ENCODE peak calls at places on chromosomes 3 and 15, in five cellular contexts. One of them, this sample, is unnamed.

GRCh38 chr3:24259901-24260512 is 234.6 kb downstream of the THRB start:
- DNase-seq in thyroid gland: no peak
- DNase-seq in foreskin keratinocyte: no peak
- DNase-seq in NB4: no peak
- DNase-seq in left ventricle myocardium inferior: no peak
- DNase-seq in this sample: no peak

GRCh38 chr15:90209591-90209990 is 8.5 kb downstream of the SEMA4B start:
- DNase-seq in thyroid gland: no peak
- DNase-seq in foreskin keratinocyte: no peak
- DNase-seq in NB4: no peak
- DNase-seq in left ventricle myocardium inferior: no peak
- DNase-seq in this sample: no peak

GRCh38 chr3:116005404-116005803 is 382.1 kb downstream of the GAP43 start:
- DNase-seq in thyroid gland: no peak
- DNase-seq in foreskin keratinocyte: peak
- DNase-seq in NB4: no peak
- DNase-seq in left ventricle myocardium inferior: peak
- DNase-seq in this sample: no peak

GRCh38 chr3:134694946-134695543 is 44.2 kb upstream of the KY start:
- DNase-seq in thyroid gland: no peak
- DNase-seq in foreskin keratinocyte: peak
- DNase-seq in NB4: no peak
- DNase-seq in left ventricle myocardium inferior: no peak
- DNase-seq in this sample: no peak

GRCh38 chr15:99305761-99306505 is 54.7 kb downstream of the LRRC28 start:
- DNase-seq in thyroid gland: peak
- DNase-seq in foreskin keratinocyte: peak
- DNase-seq in NB4: no peak
- DNase-seq in left ventricle myocardium inferior: peak
- DNase-seq in this sample: no peak

GRCh38 chr15:66253643-66254363 is at the start of gene MEGF11:
- DNase-seq in thyroid gland: peak
- DNase-seq in foreskin keratinocyte: no peak
- DNase-seq in NB4: peak
- DNase-seq in left ventricle myocardium inferior: peak
- DNase-seq in this sample: peak

GRCh38 chr15:53573091-53573490 is 186.4 kb downstream of the WDR72 start:
- DNase-seq in thyroid gland: no peak
- DNase-seq in foreskin keratinocyte: no peak
- DNase-seq in NB4: no peak
- DNase-seq in left ventricle myocardium inferior: no peak
- DNase-seq in this sample: no peak

GRCh38 chr15:91908401-91908800 is 54.9 kb downstream of the SLCO3A1 start:
- DNase-seq in thyroid gland: no peak
- DNase-seq in foreskin keratinocyte: peak
- DNase-seq in NB4: peak
- DNase-seq in left ventricle myocardium inferior: no peak
- DNase-seq in this sample: no peak

GRCh38 chr3:69776926-69777581 is 37.8 kb downstream of the MITF start:
- DNase-seq in thyroid gland: no peak
- DNase-seq in foreskin keratinocyte: no peak
- DNase-seq in NB4: peak
- DNase-seq in left ventricle myocardium inferior: no peak
- DNase-seq in this sample: no peak

GRCh38 chr3:17741621-17742091 is 775 bp downstream of the TBC1D5 start:
- DNase-seq in thyroid gland: no peak
- DNase-seq in foreskin keratinocyte: no peak
- DNase-seq in NB4: no peak
- DNase-seq in left ventricle myocardium inferior: no peak
- DNase-seq in this sample: no peak

GRCh38 chr3:149013726-149014125 is 22.4 kb downstream of the GYG1 start:
- DNase-seq in thyroid gland: no peak
- DNase-seq in foreskin keratinocyte: no peak
- DNase-seq in NB4: no peak
- DNase-seq in left ventricle myocardium inferior: no peak
- DNase-seq in this sample: no peak

GRCh38 chr3:132286035-132286434 is 31.2 kb upstream of the ACP3 start:
- DNase-seq in thyroid gland: no peak
- DNase-seq in foreskin keratinocyte: no peak
- DNase-seq in NB4: no peak
- DNase-seq in left ventricle myocardium inferior: no peak
- DNase-seq in this sample: no peak

GRCh38 chr3:188261011-188261410 is 107.1 kb downstream of the LPP start:
- DNase-seq in thyroid gland: no peak
- DNase-seq in foreskin keratinocyte: no peak
- DNase-seq in NB4: no peak
- DNase-seq in left ventricle myocardium inferior: no peak
- DNase-seq in this sample: no peak

GRCh38 chr3:187281191-187281714 is 10.3 kb downstream of the MASP1 start:
- DNase-seq in thyroid gland: no peak
- DNase-seq in foreskin keratinocyte: peak
- DNase-seq in NB4: no peak
- DNase-seq in left ventricle myocardium inferior: no peak
- DNase-seq in this sample: no peak

GRCh38 chr3:68088216-68088615 is 433.8 kb upstream of the SUCLG2 start:
- DNase-seq in thyroid gland: no peak
- DNase-seq in foreskin keratinocyte: no peak
- DNase-seq in NB4: no peak
- DNase-seq in left ventricle myocardium inferior: no peak
- DNase-seq in this sample: no peak

GRCh38 chr3:197541756-197542539 is 13.8 kb downstream of the BDH1 start:
- DNase-seq in thyroid gland: peak
- DNase-seq in foreskin keratinocyte: no peak
- DNase-seq in NB4: no peak
- DNase-seq in left ventricle myocardium inferior: peak
- DNase-seq in this sample: no peak

GRCh38 chr15:52877255-52877654 is 87.1 kb upstream of the ONECUT1 start:
- DNase-seq in thyroid gland: no peak
- DNase-seq in foreskin keratinocyte: no peak
- DNase-seq in NB4: no peak
- DNase-seq in left ventricle myocardium inferior: no peak
- DNase-seq in this sample: no peak

GRCh38 chr3:18070231-18070630 is 327.8 kb upstream of the TBC1D5 start:
- DNase-seq in thyroid gland: no peak
- DNase-seq in foreskin keratinocyte: no peak
- DNase-seq in NB4: no peak
- DNase-seq in left ventricle myocardium inferior: no peak
- DNase-seq in this sample: no peak

GRCh38 chr3:120661963-120662347 is 20.1 kb downstream of the HGD start:
- DNase-seq in thyroid gland: no peak
- DNase-seq in foreskin keratinocyte: no peak
- DNase-seq in NB4: no peak
- DNase-seq in left ventricle myocardium inferior: no peak
- DNase-seq in this sample: no peak

GRCh38 chr3:197186887-197187588 is 111.4 kb downstream of the DLG1 start:
- DNase-seq in thyroid gland: peak
- DNase-seq in foreskin keratinocyte: peak
- DNase-seq in NB4: peak
- DNase-seq in left ventricle myocardium inferior: no peak
- DNase-seq in this sample: no peak

GRCh38 chr3:141393151-141394076 is 25.1 kb downstream of the ZBTB38 start:
- DNase-seq in thyroid gland: no peak
- DNase-seq in foreskin keratinocyte: no peak
- DNase-seq in NB4: no peak
- DNase-seq in left ventricle myocardium inferior: no peak
- DNase-seq in this sample: peak

GRCh38 chr15:60095711-60096110 is 91.6 kb downstream of the FOXB1 start:
- DNase-seq in thyroid gland: no peak
- DNase-seq in foreskin keratinocyte: no peak
- DNase-seq in NB4: no peak
- DNase-seq in left ventricle myocardium inferior: no peak
- DNase-seq in this sample: no peak

GRCh38 chr3:148737104-148737525 is 39.4 kb downstream of the AGTR1 start:
- DNase-seq in thyroid gland: no peak
- DNase-seq in foreskin keratinocyte: no peak
- DNase-seq in NB4: no peak
- DNase-seq in left ventricle myocardium inferior: no peak
- DNase-seq in this sample: no peak

GRCh38 chr3:19757773-19758172 is 176.2 kb downstream of the EFHB start:
- DNase-seq in thyroid gland: no peak
- DNase-seq in foreskin keratinocyte: no peak
- DNase-seq in NB4: no peak
- DNase-seq in left ventricle myocardium inferior: no peak
- DNase-seq in this sample: no peak

GRCh38 chr3:184532940-184533732 is 28.4 kb upstream of the EPHB3 start:
- DNase-seq in thyroid gland: no peak
- DNase-seq in foreskin keratinocyte: no peak
- DNase-seq in NB4: no peak
- DNase-seq in left ventricle myocardium inferior: no peak
- DNase-seq in this sample: no peak

GRCh38 chr15:100901296-100901695 is 17.9 kb upstream of the LRRK1 start:
- DNase-seq in thyroid gland: no peak
- DNase-seq in foreskin keratinocyte: no peak
- DNase-seq in NB4: no peak
- DNase-seq in left ventricle myocardium inferior: no peak
- DNase-seq in this sample: no peak

GRCh38 chr3:126370055-126370454 is 12.8 kb upstream of the KLF15 start:
- DNase-seq in thyroid gland: no peak
- DNase-seq in foreskin keratinocyte: no peak
- DNase-seq in NB4: no peak
- DNase-seq in left ventricle myocardium inferior: no peak
- DNase-seq in this sample: no peak

GRCh38 chr3:66335671-66336070 is 114.9 kb downstream of the SLC25A26 start:
- DNase-seq in thyroid gland: no peak
- DNase-seq in foreskin keratinocyte: no peak
- DNase-seq in NB4: no peak
- DNase-seq in left ventricle myocardium inferior: no peak
- DNase-seq in this sample: no peak

GRCh38 chr3:179971280-179971679 is 65.5 kb downstream of the PEX5L start:
- DNase-seq in thyroid gland: no peak
- DNase-seq in foreskin keratinocyte: peak
- DNase-seq in NB4: no peak
- DNase-seq in left ventricle myocardium inferior: no peak
- DNase-seq in this sample: no peak

GRCh38 chr3:38541800-38542199 is 45.7 kb downstream of the EXOG start:
- DNase-seq in thyroid gland: no peak
- DNase-seq in foreskin keratinocyte: no peak
- DNase-seq in NB4: peak
- DNase-seq in left ventricle myocardium inferior: no peak
- DNase-seq in this sample: no peak

GRCh38 chr15:87736921-87737389 is 519.6 kb downstream of the NTRK3 start:
- DNase-seq in thyroid gland: no peak
- DNase-seq in foreskin keratinocyte: no peak
- DNase-seq in NB4: no peak
- DNase-seq in left ventricle myocardium inferior: no peak
- DNase-seq in this sample: no peak

GRCh38 chr3:112128843-112129727 is 4.0 kb downstream of the GCSAM start:
- DNase-seq in thyroid gland: no peak
- DNase-seq in foreskin keratinocyte: peak
- DNase-seq in NB4: no peak
- DNase-seq in left ventricle myocardium inferior: no peak
- DNase-seq in this sample: no peak

GRCh38 chr3:112130638-112130993 is 2.4 kb downstream of the GCSAM start:
- DNase-seq in thyroid gland: no peak
- DNase-seq in foreskin keratinocyte: no peak
- DNase-seq in NB4: no peak
- DNase-seq in left ventricle myocardium inferior: no peak
- DNase-seq in this sample: no peak

GRCh38 chr3:112131111-112131510 is 1.9 kb downstream of the GCSAM start:
- DNase-seq in thyroid gland: no peak
- DNase-seq in foreskin keratinocyte: no peak
- DNase-seq in NB4: no peak
- DNase-seq in left ventricle myocardium inferior: no peak
- DNase-seq in this sample: no peak

GRCh38 chr3:112132088-112132487 is 960 bp downstream of the GCSAM start:
- DNase-seq in thyroid gland: no peak
- DNase-seq in foreskin keratinocyte: no peak
- DNase-seq in NB4: no peak
- DNase-seq in left ventricle myocardium inferior: no peak
- DNase-seq in this sample: no peak

GRCh38 chr3:112129925-112130637 is 3.0 kb downstream of the GCSAM start:
- DNase-seq in thyroid gland: no peak
- DNase-seq in foreskin keratinocyte: no peak
- DNase-seq in NB4: no peak
- DNase-seq in left ventricle myocardium inferior: no peak
- DNase-seq in this sample: no peak
- TF ChIP-seq CTCF in thyroid gland: no peak
- TF ChIP-seq CTCF in foreskin keratinocyte: no peak
- TF ChIP-seq CTCF in NB4: no peak
- TF ChIP-seq CTCF in left ventricle myocardium inferior: no peak
- TF ChIP-seq CTCF in this sample: no peak

GRCh38 chr3:119420196-119420595 is 43.2 kb downstream of the TMEM39A start:
- DNase-seq in thyroid gland: no peak
- DNase-seq in foreskin keratinocyte: no peak
- DNase-seq in NB4: no peak
- DNase-seq in left ventricle myocardium inferior: no peak
- DNase-seq in this sample: no peak
- TF ChIP-seq CTCF in thyroid gland: no peak
- TF ChIP-seq CTCF in foreskin keratinocyte: peak
- TF ChIP-seq CTCF in NB4: no peak
- TF ChIP-seq CTCF in left ventricle myocardium inferior: no peak
- TF ChIP-seq CTCF in this sample: peak

GRCh38 chr3:157631468-157631867 is 128.3 kb upstream of the VEPH1 start:
- DNase-seq in thyroid gland: no peak
- DNase-seq in foreskin keratinocyte: peak
- DNase-seq in NB4: no peak
- DNase-seq in left ventricle myocardium inferior: no peak
- DNase-seq in this sample: no peak
- TF ChIP-seq CTCF in thyroid gland: no peak
- TF ChIP-seq CTCF in foreskin keratinocyte: no peak
- TF ChIP-seq CTCF in NB4: no peak
- TF ChIP-seq CTCF in left ventricle myocardium inferior: no peak
- TF ChIP-seq CTCF in this sample: no peak

DNA sequence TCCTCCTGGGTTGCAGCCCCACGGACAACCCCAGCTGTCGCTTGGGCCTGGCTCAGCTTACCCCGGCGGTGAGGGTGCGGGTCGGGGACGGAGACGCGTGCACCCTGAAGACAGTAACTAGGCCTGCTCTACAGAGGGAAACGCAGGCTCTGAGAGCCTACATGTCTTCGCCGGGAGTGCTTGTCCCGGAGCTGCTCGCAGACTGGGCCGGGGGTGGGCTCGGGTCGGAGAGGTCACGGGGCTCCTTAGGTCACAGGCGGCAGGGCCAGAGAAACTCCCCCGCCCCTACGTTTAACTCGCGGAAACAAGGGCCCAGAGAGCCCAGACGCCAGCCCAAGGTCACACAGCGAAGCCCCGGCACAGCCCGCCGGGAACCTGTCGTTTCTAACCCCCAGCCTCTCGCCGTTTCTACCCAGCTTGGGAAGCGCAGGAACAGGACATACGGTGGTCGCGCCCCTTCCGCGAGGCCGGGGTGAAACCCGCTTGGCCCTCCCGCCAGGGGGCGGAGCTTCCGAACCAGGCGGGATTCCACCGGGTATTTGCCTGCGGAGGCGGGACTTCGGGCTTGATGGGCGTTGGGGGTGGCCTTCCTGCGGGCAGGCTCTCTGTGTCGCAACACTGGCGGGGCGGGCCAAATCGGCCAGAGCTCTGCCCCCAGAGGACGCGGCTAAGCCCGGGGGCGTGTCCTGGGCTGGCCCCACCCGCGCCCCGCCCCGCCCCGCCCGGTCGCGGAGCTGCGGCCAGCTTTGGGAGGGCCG is at the start of gene HDAC11:
- DNase-seq in thyroid gland: peak
- DNase-seq in foreskin keratinocyte: peak
- DNase-seq in NB4: peak
- DNase-seq in left ventricle myocardium inferior: peak
- DNase-seq in this sample: peak
- TF ChIP-seq CTCF in thyroid gland: no peak
- TF ChIP-seq CTCF in foreskin keratinocyte: peak
- TF ChIP-seq CTCF in NB4: no peak
- TF ChIP-seq CTCF in left ventricle myocardium inferior: peak
- TF ChIP-seq CTCF in this sample: peak

This sample was measured in neural crest cell.